ENCODE peak calls at places on chromosomes 4 and X, in six cellular contexts. One of them, this sample, is unnamed.

GRCh38 chrX:38669425-38669824 is 108.1 kb downstream of the TSPAN7 start:
- DNase-seq in T-helper 1 cell: no peak
- DNase-seq in left ventricle myocardium inferior: no peak
- DNase-seq in stimulated activated CD4-positive, alpha-beta T cell treated with anti-CD3 and anti-CD28 coated beads, TNF-alpha, amount 100 ng/mL, for 24 hours: no peak
- DNase-seq in tibial artery: no peak
- DNase-seq in kidney epithelial cell: no peak
- DNase-seq in this sample: no peak

GRCh38 chr4:189124149-189124758 is 816.4 kb upstream of the FRG1 start:
- DNase-seq in kidney epithelial cell: peak
- DNase-seq in tibial artery: no peak
- DNase-seq in stimulated activated CD4-positive, alpha-beta T cell treated with anti-CD3 and anti-CD28 coated beads, TNF-alpha, amount 100 ng/mL, for 24 hours: no peak
- DNase-seq in T-helper 1 cell: no peak
- DNase-seq in left ventricle myocardium inferior: no peak
- DNase-seq in this sample: no peak

GRCh38 chr4:70577220-70577927 is 14.7 kb upstream of the AMBN start:
- DNase-seq in left ventricle myocardium inferior: no peak
- DNase-seq in T-helper 1 cell: no peak
- DNase-seq in tibial artery: no peak
- DNase-seq in stimulated activated CD4-positive, alpha-beta T cell treated with anti-CD3 and anti-CD28 coated beads, TNF-alpha, amount 100 ng/mL, for 24 hours: no peak
- DNase-seq in kidney epithelial cell: no peak
- DNase-seq in this sample: no peak

GRCh38 chrX:9122504-9123245 is 88.7 kb upstream of the FAM9B start:
- DNase-seq in tibial artery: no peak
- DNase-seq in stimulated activated CD4-positive, alpha-beta T cell treated with anti-CD3 and anti-CD28 coated beads, TNF-alpha, amount 100 ng/mL, for 24 hours: no peak
- DNase-seq in kidney epithelial cell: no peak
- DNase-seq in T-helper 1 cell: no peak
- DNase-seq in left ventricle myocardium inferior: no peak
- DNase-seq in this sample: no peak

GRCh38 chrX:17922303-17922702 is 61.2 kb upstream of the RAI2 start:
- DNase-seq in stimulated activated CD4-positive, alpha-beta T cell treated with anti-CD3 and anti-CD28 coated beads, TNF-alpha, amount 100 ng/mL, for 24 hours: no peak
- DNase-seq in T-helper 1 cell: no peak
- DNase-seq in left ventricle myocardium inferior: no peak
- DNase-seq in tibial artery: no peak
- DNase-seq in kidney epithelial cell: no peak
- DNase-seq in this sample: no peak

GRCh38 chrX:38750551-38750950 is 50.7 kb upstream of the MID1IP1 start:
- DNase-seq in stimulated activated CD4-positive, alpha-beta T cell treated with anti-CD3 and anti-CD28 coated beads, TNF-alpha, amount 100 ng/mL, for 24 hours: no peak
- DNase-seq in T-helper 1 cell: no peak
- DNase-seq in kidney epithelial cell: no peak
- DNase-seq in tibial artery: no peak
- DNase-seq in left ventricle myocardium inferior: no peak
- DNase-seq in this sample: no peak

GRCh38 chr4:71752383-71753042 is 31.4 kb downstream of the GC start:
- DNase-seq in left ventricle myocardium inferior: no peak
- DNase-seq in stimulated activated CD4-positive, alpha-beta T cell treated with anti-CD3 and anti-CD28 coated beads, TNF-alpha, amount 100 ng/mL, for 24 hours: no peak
- DNase-seq in T-helper 1 cell: no peak
- DNase-seq in tibial artery: no peak
- DNase-seq in kidney epithelial cell: no peak
- DNase-seq in this sample: no peak

GRCh38 chr4:182925298-182925738 is 8.1 kb upstream of the DCTD start:
- DNase-seq in left ventricle myocardium inferior: peak
- DNase-seq in stimulated activated CD4-positive, alpha-beta T cell treated with anti-CD3 and anti-CD28 coated beads, TNF-alpha, amount 100 ng/mL, for 24 hours: peak
- DNase-seq in kidney epithelial cell: peak
- DNase-seq in T-helper 1 cell: peak
- DNase-seq in tibial artery: peak
- DNase-seq in this sample: no peak

GRCh38 chr4:73619351-73619750 is 885 bp downstream of the RASSF6 start:
- DNase-seq in left ventricle myocardium inferior: no peak
- DNase-seq in kidney epithelial cell: no peak
- DNase-seq in T-helper 1 cell: no peak
- DNase-seq in stimulated activated CD4-positive, alpha-beta T cell treated with anti-CD3 and anti-CD28 coated beads, TNF-alpha, amount 100 ng/mL, for 24 hours: no peak
- DNase-seq in tibial artery: no peak
- DNase-seq in this sample: no peak

GRCh38 chr4:188423039-188423438 is 283.8 kb downstream of the TRIML1 start:
- DNase-seq in tibial artery: no peak
- DNase-seq in kidney epithelial cell: peak
- DNase-seq in stimulated activated CD4-positive, alpha-beta T cell treated with anti-CD3 and anti-CD28 coated beads, TNF-alpha, amount 100 ng/mL, for 24 hours: no peak
- DNase-seq in left ventricle myocardium inferior: no peak
- DNase-seq in T-helper 1 cell: no peak
- DNase-seq in this sample: no peak

GRCh38 chrX:13471269-13471668 is 98.1 kb upstream of the EGFL6 start:
- DNase-seq in kidney epithelial cell: no peak
- DNase-seq in tibial artery: no peak
- DNase-seq in stimulated activated CD4-positive, alpha-beta T cell treated with anti-CD3 and anti-CD28 coated beads, TNF-alpha, amount 100 ng/mL, for 24 hours: no peak
- DNase-seq in T-helper 1 cell: no peak
- DNase-seq in left ventricle myocardium inferior: no peak
- DNase-seq in this sample: no peak

GRCh38 chrX:46577116-46578005 is 3.8 kb downstream of the CHST7 start:
- DNase-seq in tibial artery: no peak
- DNase-seq in left ventricle myocardium inferior: no peak
- DNase-seq in kidney epithelial cell: no peak
- DNase-seq in stimulated activated CD4-positive, alpha-beta T cell treated with anti-CD3 and anti-CD28 coated beads, TNF-alpha, amount 100 ng/mL, for 24 hours: no peak
- DNase-seq in T-helper 1 cell: no peak
- DNase-seq in this sample: no peak

GRCh38 chrX:24796204-24796603 is 102.5 kb downstream of the POLA1 start:
- DNase-seq in kidney epithelial cell: no peak
- DNase-seq in T-helper 1 cell: no peak
- DNase-seq in stimulated activated CD4-positive, alpha-beta T cell treated with anti-CD3 and anti-CD28 coated beads, TNF-alpha, amount 100 ng/mL, for 24 hours: no peak
- DNase-seq in left ventricle myocardium inferior: no peak
- DNase-seq in tibial artery: no peak
- DNase-seq in this sample: no peak

GRCh38 chr4:171157462-171158082 is 655.6 kb upstream of the GALNTL6 start:
- DNase-seq in kidney epithelial cell: no peak
- DNase-seq in tibial artery: no peak
- DNase-seq in stimulated activated CD4-positive, alpha-beta T cell treated with anti-CD3 and anti-CD28 coated beads, TNF-alpha, amount 100 ng/mL, for 24 hours: no peak
- DNase-seq in T-helper 1 cell: no peak
- DNase-seq in left ventricle myocardium inferior: no peak
- DNase-seq in this sample: no peak

GRCh38 chr4:54784188-54784671 is 126.5 kb downstream of the KIT start:
- DNase-seq in tibial artery: peak
- DNase-seq in left ventricle myocardium inferior: peak
- DNase-seq in stimulated activated CD4-positive, alpha-beta T cell treated with anti-CD3 and anti-CD28 coated beads, TNF-alpha, amount 100 ng/mL, for 24 hours: no peak
- DNase-seq in kidney epithelial cell: no peak
- DNase-seq in T-helper 1 cell: no peak
- DNase-seq in this sample: no peak

GRCh38 chr4:82799006-82799881 is 648 bp upstream of the SCD5 start:
- DNase-seq in left ventricle myocardium inferior: no peak
- DNase-seq in T-helper 1 cell: no peak
- DNase-seq in tibial artery: no peak
- DNase-seq in kidney epithelial cell: no peak
- DNase-seq in stimulated activated CD4-positive, alpha-beta T cell treated with anti-CD3 and anti-CD28 coated beads, TNF-alpha, amount 100 ng/mL, for 24 hours: no peak
- DNase-seq in this sample: no peak

GRCh38 chr4:15659768-15660394 is 4.7 kb upstream of the FBXL5 start:
- DNase-seq in tibial artery: no peak
- DNase-seq in stimulated activated CD4-positive, alpha-beta T cell treated with anti-CD3 and anti-CD28 coated beads, TNF-alpha, amount 100 ng/mL, for 24 hours: no peak
- DNase-seq in T-helper 1 cell: no peak
- DNase-seq in kidney epithelial cell: no peak
- DNase-seq in left ventricle myocardium inferior: no peak
- DNase-seq in this sample: no peak

GRCh38 chr4:5812506-5813229 is 80.2 kb downstream of the CRMP1 start:
- DNase-seq in T-helper 1 cell: no peak
- DNase-seq in kidney epithelial cell: peak
- DNase-seq in left ventricle myocardium inferior: no peak
- DNase-seq in stimulated activated CD4-positive, alpha-beta T cell treated with anti-CD3 and anti-CD28 coated beads, TNF-alpha, amount 100 ng/mL, for 24 hours: no peak
- DNase-seq in tibial artery: peak
- DNase-seq in this sample: no peak

GRCh38 chr4:2832309-2832980 is 11.2 kb upstream of the ADD1 start:
- DNase-seq in tibial artery: peak
- DNase-seq in stimulated activated CD4-positive, alpha-beta T cell treated with anti-CD3 and anti-CD28 coated beads, TNF-alpha, amount 100 ng/mL, for 24 hours: no peak
- DNase-seq in left ventricle myocardium inferior: peak
- DNase-seq in T-helper 1 cell: no peak
- DNase-seq in kidney epithelial cell: no peak
- DNase-seq in this sample: peak

GRCh38 chr4:89868999-89869589 is 25.6 kb upstream of the MMRN1 start:
- DNase-seq in T-helper 1 cell: no peak
- DNase-seq in left ventricle myocardium inferior: no peak
- DNase-seq in kidney epithelial cell: no peak
- DNase-seq in tibial artery: no peak
- DNase-seq in stimulated activated CD4-positive, alpha-beta T cell treated with anti-CD3 and anti-CD28 coated beads, TNF-alpha, amount 100 ng/mL, for 24 hours: no peak
- DNase-seq in this sample: no peak

This sample was measured in activated CD4-positive, CD25-positive, alpha-beta regulatory T cell treated with anti-CD3 and anti-CD28 coated beads, Interleukin-2, amount 50 U/mL, for 72 hours.